ENCODE peak calls at places on chromosomes 4 and X, in six cellular contexts. One of them, this sample, is unnamed.

GRCh38 chr4:138522366-138522765 is 280.2 kb upstream of the SLC7A11 start:
- DNase-seq in stomach: no peak
- DNase-seq in ovary: no peak
- DNase-seq in tibial artery: no peak
- DNase-seq in A549: no peak
- DNase-seq in cardiac fibroblast: peak
- DNase-seq in this sample: peak

GRCh38 chr4:40629401-40630334 is at the start of gene RBM47:
- DNase-seq in cardiac fibroblast: peak
- DNase-seq in A549: no peak
- DNase-seq in tibial artery: peak
- DNase-seq in stomach: peak
- DNase-seq in ovary: peak
- DNase-seq in this sample: peak

GRCh38 chrX:1468250-1468772 is 15.6 kb upstream of the ASMTL start:
- DNase-seq in ovary: no peak
- DNase-seq in tibial artery: peak
- DNase-seq in cardiac fibroblast: peak
- DNase-seq in stomach: peak
- DNase-seq in A549: peak
- DNase-seq in this sample: peak

GRCh38 chr4:156252300-156253016 is 298.8 kb upstream of the CTSO start:
- DNase-seq in A549: no peak
- DNase-seq in cardiac fibroblast: peak
- DNase-seq in tibial artery: no peak
- DNase-seq in stomach: no peak
- DNase-seq in ovary: no peak
- DNase-seq in this sample: peak

GRCh38 chr4:26839016-26839415 is 21.6 kb upstream of the STIM2 start:
- DNase-seq in ovary: no peak
- DNase-seq in A549: no peak
- DNase-seq in cardiac fibroblast: no peak
- DNase-seq in tibial artery: no peak
- DNase-seq in stomach: no peak
- DNase-seq in this sample: peak

GRCh38 chrX:48083706-48084105 is 12.3 kb upstream of the ZNF630 start:
- DNase-seq in tibial artery: no peak
- DNase-seq in stomach: no peak
- DNase-seq in cardiac fibroblast: no peak
- DNase-seq in A549: no peak
- DNase-seq in ovary: no peak
- DNase-seq in this sample: no peak

GRCh38 chrX:152155766-152156310 is 17.5 kb upstream of the MAGEA10 start:
- DNase-seq in cardiac fibroblast: no peak
- DNase-seq in ovary: no peak
- DNase-seq in tibial artery: no peak
- DNase-seq in stomach: no peak
- DNase-seq in A549: no peak
- DNase-seq in this sample: no peak

GRCh38 chr4:128410037-128410436 is 122.4 kb upstream of the PGRMC2 start:
- DNase-seq in A549: no peak
- DNase-seq in cardiac fibroblast: no peak
- DNase-seq in stomach: no peak
- DNase-seq in ovary: no peak
- DNase-seq in tibial artery: no peak
- DNase-seq in this sample: no peak

GRCh38 chrX:39972340-39972739 is 125.4 kb downstream of the BCOR start:
- DNase-seq in cardiac fibroblast: peak
- DNase-seq in ovary: no peak
- DNase-seq in tibial artery: no peak
- DNase-seq in stomach: no peak
- DNase-seq in A549: no peak
- DNase-seq in this sample: peak

GRCh38 chr4:23805381-23805780 is 84.5 kb downstream of the PPARGC1A start:
- DNase-seq in cardiac fibroblast: no peak
- DNase-seq in stomach: no peak
- DNase-seq in tibial artery: no peak
- DNase-seq in ovary: no peak
- DNase-seq in A549: no peak
- DNase-seq in this sample: no peak

GRCh38 chr4:127533028-127533700 is 99.6 kb upstream of the INTU start:
- DNase-seq in A549: no peak
- DNase-seq in ovary: peak
- DNase-seq in stomach: peak
- DNase-seq in cardiac fibroblast: no peak
- DNase-seq in tibial artery: no peak
- DNase-seq in this sample: no peak

GRCh38 chr4:22991576-22991975 is 298.8 kb downstream of the GBA3 start:
- DNase-seq in A549: no peak
- DNase-seq in stomach: no peak
- DNase-seq in cardiac fibroblast: no peak
- DNase-seq in tibial artery: no peak
- DNase-seq in ovary: no peak
- DNase-seq in this sample: no peak

GRCh38 chrX:66004928-66005831 is 34.7 kb downstream of the VSIG4 start:
- DNase-seq in stomach: no peak
- DNase-seq in cardiac fibroblast: no peak
- DNase-seq in A549: no peak
- DNase-seq in tibial artery: no peak
- DNase-seq in ovary: no peak
- DNase-seq in this sample: no peak

GRCh38 chrX:34563809-34564208 is 93.3 kb downstream of the TMEM47 start:
- DNase-seq in ovary: no peak
- DNase-seq in A549: no peak
- DNase-seq in tibial artery: no peak
- DNase-seq in cardiac fibroblast: peak
- DNase-seq in stomach: no peak
- DNase-seq in this sample: no peak

GRCh38 chrX:80879143-80879542 is 69.5 kb upstream of the BRWD3 start:
- DNase-seq in cardiac fibroblast: peak
- DNase-seq in A549: no peak
- DNase-seq in ovary: peak
- DNase-seq in tibial artery: no peak
- DNase-seq in stomach: peak
- DNase-seq in this sample: no peak

GRCh38 chrX:47148946-47149345 is 3.9 kb downstream of the RBM10 start:
- DNase-seq in stomach: no peak
- DNase-seq in tibial artery: no peak
- DNase-seq in A549: no peak
- DNase-seq in ovary: no peak
- DNase-seq in cardiac fibroblast: peak
- DNase-seq in this sample: no peak

GRCh38 chr4:105966046-105966445 is 70.8 kb downstream of the NPNT start:
- DNase-seq in cardiac fibroblast: peak
- DNase-seq in ovary: no peak
- DNase-seq in stomach: no peak
- DNase-seq in tibial artery: no peak
- DNase-seq in A549: no peak
- DNase-seq in this sample: peak

GRCh38 chr4:6337331-6337935 is 67.8 kb downstream of the WFS1 start:
- DNase-seq in A549: no peak
- DNase-seq in tibial artery: no peak
- DNase-seq in stomach: peak
- DNase-seq in cardiac fibroblast: no peak
- DNase-seq in ovary: no peak
- DNase-seq in this sample: no peak

GRCh38 chr4:173314715-173315114 is 19.4 kb downstream of the HMGB2 start:
- DNase-seq in A549: no peak
- DNase-seq in tibial artery: no peak
- DNase-seq in ovary: no peak
- DNase-seq in stomach: no peak
- DNase-seq in cardiac fibroblast: no peak
- DNase-seq in this sample: no peak

GRCh38 chr4:53622739-53623151 is 31.5 kb upstream of the LNX1 start:
- DNase-seq in tibial artery: no peak
- DNase-seq in stomach: no peak
- DNase-seq in cardiac fibroblast: peak
- DNase-seq in A549: no peak
- DNase-seq in ovary: no peak
- DNase-seq in this sample: peak

GRCh38 chrX:36978886-36979285 is 29.3 kb upstream of the FAM47C start:
- DNase-seq in ovary: no peak
- DNase-seq in tibial artery: no peak
- DNase-seq in cardiac fibroblast: no peak
- DNase-seq in stomach: no peak
- DNase-seq in A549: no peak
- DNase-seq in this sample: peak

GRCh38 chrX:111164728-111165127 is 68.7 kb downstream of the PAK3 start:
- DNase-seq in ovary: no peak
- DNase-seq in A549: no peak
- DNase-seq in stomach: no peak
- DNase-seq in cardiac fibroblast: peak
- DNase-seq in tibial artery: no peak
- DNase-seq in this sample: no peak

GRCh38 chr4:2320746-2321145 is 58.8 kb upstream of the MXD4 start:
- DNase-seq in tibial artery: peak
- DNase-seq in ovary: no peak
- DNase-seq in stomach: peak
- DNase-seq in A549: no peak
- DNase-seq in cardiac fibroblast: no peak
- DNase-seq in this sample: no peak

GRCh38 chrX:53223068-53223693 is 1.8 kb downstream of the KDM5C start:
- DNase-seq in cardiac fibroblast: peak
- DNase-seq in stomach: no peak
- DNase-seq in A549: no peak
- DNase-seq in ovary: no peak
- DNase-seq in tibial artery: no peak
- DNase-seq in this sample: peak

GRCh38 chr4:15757084-15757483 is 21.0 kb upstream of the CD38 start:
- DNase-seq in stomach: no peak
- DNase-seq in cardiac fibroblast: no peak
- DNase-seq in ovary: no peak
- DNase-seq in A549: no peak
- DNase-seq in tibial artery: no peak
- DNase-seq in this sample: no peak

GRCh38 chr4:15755781-15756180 is 22.3 kb upstream of the CD38 start:
- DNase-seq in tibial artery: no peak
- DNase-seq in ovary: no peak
- DNase-seq in stomach: no peak
- DNase-seq in A549: no peak
- DNase-seq in cardiac fibroblast: no peak
- DNase-seq in this sample: no peak

GRCh38 chr4:15758294-15758693 is 19.8 kb upstream of the CD38 start:
- DNase-seq in stomach: no peak
- DNase-seq in tibial artery: no peak
- DNase-seq in cardiac fibroblast: no peak
- DNase-seq in A549: no peak
- DNase-seq in ovary: no peak
- DNase-seq in this sample: no peak

GRCh38 chr4:15755321-15755750 is 22.8 kb upstream of the CD38 start:
- DNase-seq in tibial artery: no peak
- DNase-seq in ovary: no peak
- DNase-seq in cardiac fibroblast: peak
- DNase-seq in stomach: no peak
- DNase-seq in A549: no peak
- DNase-seq in this sample: peak

GRCh38 chr4:15756361-15756861 is 21.7 kb upstream of the CD38 start:
- DNase-seq in A549: no peak
- DNase-seq in stomach: no peak
- DNase-seq in tibial artery: no peak
- DNase-seq in cardiac fibroblast: peak
- DNase-seq in ovary: no peak
- DNase-seq in this sample: peak
- TF ChIP-seq CTCF in A549: no peak
- TF ChIP-seq CTCF in stomach: no peak
- TF ChIP-seq CTCF in tibial artery: no peak
- TF ChIP-seq CTCF in cardiac fibroblast: no peak
- TF ChIP-seq CTCF in ovary: no peak
- TF ChIP-seq CTCF in this sample: no peak

GRCh38 chrX:106278951-106279350 is 110.8 kb downstream of the PWWP3B start:
- DNase-seq in ovary: no peak
- DNase-seq in stomach: no peak
- DNase-seq in tibial artery: no peak
- DNase-seq in cardiac fibroblast: no peak
- DNase-seq in A549: no peak
- DNase-seq in this sample: no peak

GRCh38 chrX:106286053-106286650 is 118.0 kb downstream of the PWWP3B start:
- DNase-seq in ovary: no peak
- DNase-seq in A549: no peak
- DNase-seq in cardiac fibroblast: peak
- DNase-seq in stomach: no peak
- DNase-seq in tibial artery: no peak
- DNase-seq in this sample: no peak

GRCh38 chrX:106284431-106285025 is 116.4 kb downstream of the PWWP3B start:
- DNase-seq in stomach: no peak
- DNase-seq in tibial artery: no peak
- DNase-seq in cardiac fibroblast: no peak
- DNase-seq in ovary: no peak
- DNase-seq in A549: no peak
- DNase-seq in this sample: no peak

DNA sequence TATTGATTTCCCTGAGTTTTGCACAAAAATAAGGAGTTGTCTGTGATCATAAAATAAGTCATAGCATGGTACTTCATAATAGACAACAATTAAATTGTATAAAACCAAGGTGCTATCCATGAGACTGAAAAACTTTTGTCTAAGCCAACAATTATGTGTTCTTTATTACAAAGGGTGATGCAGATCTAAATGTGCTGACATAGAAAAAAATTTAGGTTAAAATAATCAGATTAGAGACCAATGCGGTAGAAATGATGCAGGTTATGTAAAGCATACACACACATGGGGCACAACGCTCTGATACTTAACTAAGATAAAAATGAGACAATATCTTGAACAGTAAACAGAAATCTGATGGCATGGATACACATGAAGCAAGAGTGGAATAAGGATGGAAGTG is 113.3 kb downstream of the PWWP3B start:
- DNase-seq in ovary: no peak
- DNase-seq in A549: no peak
- DNase-seq in cardiac fibroblast: no peak
- DNase-seq in stomach: no peak
- DNase-seq in tibial artery: no peak
- DNase-seq in this sample: no peak
- TF ChIP-seq CTCF in ovary: no peak
- TF ChIP-seq CTCF in A549: no peak
- TF ChIP-seq CTCF in cardiac fibroblast: no peak
- TF ChIP-seq CTCF in stomach: no peak
- TF ChIP-seq CTCF in tibial artery: no peak
- TF ChIP-seq CTCF in this sample: no peak

GRCh38 chr4:30056016-30056415 is 664.2 kb upstream of the PCDH7 start:
- DNase-seq in A549: no peak
- DNase-seq in stomach: no peak
- DNase-seq in cardiac fibroblast: no peak
- DNase-seq in tibial artery: no peak
- DNase-seq in ovary: no peak
- DNase-seq in this sample: no peak
- TF ChIP-seq CTCF in A549: no peak
- TF ChIP-seq CTCF in stomach: no peak
- TF ChIP-seq CTCF in cardiac fibroblast: no peak
- TF ChIP-seq CTCF in tibial artery: no peak
- TF ChIP-seq CTCF in ovary: no peak
- TF ChIP-seq CTCF in this sample: no peak

DNA sequence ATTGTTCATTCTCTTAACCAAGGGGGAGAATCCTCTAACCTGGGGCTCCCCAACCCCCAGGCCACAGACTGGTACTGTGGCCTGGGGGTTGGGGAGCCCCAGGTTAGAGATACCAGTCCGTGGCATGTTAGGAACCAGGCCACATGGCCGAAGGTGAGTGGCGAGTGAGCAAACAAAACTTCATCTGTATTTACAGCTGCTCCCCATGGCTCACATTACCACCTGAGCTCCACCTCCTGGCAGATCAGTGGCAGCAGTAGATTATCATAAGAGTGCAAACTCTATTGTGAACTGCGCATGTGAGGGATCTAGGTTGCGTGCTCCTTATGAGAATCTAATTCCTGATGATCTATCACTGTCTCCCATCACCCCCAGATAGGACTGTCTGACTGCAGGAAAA is 957.2 kb upstream of the PRKX start:
- DNase-seq in ovary: no peak
- DNase-seq in cardiac fibroblast: no peak
- DNase-seq in stomach: peak
- DNase-seq in A549: no peak
- DNase-seq in tibial artery: no peak
- DNase-seq in this sample: no peak
- TF ChIP-seq CTCF in ovary: no peak
- TF ChIP-seq CTCF in cardiac fibroblast: no peak
- TF ChIP-seq CTCF in stomach: no peak
- TF ChIP-seq CTCF in A549: no peak
- TF ChIP-seq CTCF in tibial artery: no peak
- TF ChIP-seq CTCF in this sample: no peak

This sample was measured in HFFc6.